ENCODE peak calls at places on chromosomes 7 and 10, in six cellular contexts. One of them, this sample, is unnamed.

GRCh38 chr7:128112781-128113221 is 81.6 kb upstream of the LRRC4 start:
- DNase-seq in BJ: no peak
- DNase-seq in hepatocyte: no peak
- DNase-seq in neural progenitor cell: no peak
- DNase-seq in lung: no peak
- DNase-seq in pancreas: no peak
- DNase-seq in this sample: no peak

GRCh38 chr10:71998840-71999194 is 34.6 kb downstream of the CHST3 start:
- DNase-seq in BJ: peak
- DNase-seq in hepatocyte: peak
- DNase-seq in neural progenitor cell: no peak
- DNase-seq in lung: no peak
- DNase-seq in pancreas: no peak
- DNase-seq in this sample: no peak

GRCh38 chr7:26900283-26900682 is 35.9 kb upstream of the SKAP2 start:
- DNase-seq in BJ: no peak
- DNase-seq in hepatocyte: no peak
- DNase-seq in neural progenitor cell: no peak
- DNase-seq in lung: no peak
- DNase-seq in pancreas: no peak
- DNase-seq in this sample: no peak

GRCh38 chr7:14351167-14351566 is 361.7 kb upstream of the ETV1 start:
- DNase-seq in BJ: no peak
- DNase-seq in hepatocyte: no peak
- DNase-seq in neural progenitor cell: peak
- DNase-seq in lung: no peak
- DNase-seq in pancreas: no peak
- DNase-seq in this sample: no peak

GRCh38 chr10:103812004-103812403 is 43.4 kb downstream of the SH3PXD2A start:
- DNase-seq in BJ: no peak
- DNase-seq in hepatocyte: peak
- DNase-seq in neural progenitor cell: no peak
- DNase-seq in lung: peak
- DNase-seq in pancreas: peak
- DNase-seq in this sample: no peak

GRCh38 chr7:151503902-151504714 is 15.6 kb downstream of the RHEB start:
- DNase-seq in BJ: peak
- DNase-seq in hepatocyte: peak
- DNase-seq in neural progenitor cell: no peak
- DNase-seq in lung: peak
- DNase-seq in pancreas: no peak
- DNase-seq in this sample: no peak

GRCh38 chr10:19788902-19789301 is 27.3 kb upstream of the PLXDC2 start:
- DNase-seq in BJ: no peak
- DNase-seq in hepatocyte: no peak
- DNase-seq in neural progenitor cell: no peak
- DNase-seq in lung: no peak
- DNase-seq in pancreas: no peak
- DNase-seq in this sample: no peak

GRCh38 chr7:42332605-42333222 is 95.7 kb upstream of the GLI3 start:
- DNase-seq in BJ: no peak
- DNase-seq in hepatocyte: no peak
- DNase-seq in neural progenitor cell: no peak
- DNase-seq in lung: no peak
- DNase-seq in pancreas: no peak
- DNase-seq in this sample: no peak

GRCh38 chr10:94112321-94112720 is 118.6 kb downstream of the PLCE1 start:
- DNase-seq in BJ: no peak
- DNase-seq in hepatocyte: no peak
- DNase-seq in neural progenitor cell: no peak
- DNase-seq in lung: no peak
- DNase-seq in pancreas: no peak
- DNase-seq in this sample: no peak

GRCh38 chr7:126368-126767 is 66.0 kb upstream of the FAM20C start:
- DNase-seq in BJ: no peak
- DNase-seq in hepatocyte: no peak
- DNase-seq in neural progenitor cell: no peak
- DNase-seq in lung: no peak
- DNase-seq in pancreas: no peak
- DNase-seq in this sample: no peak

GRCh38 chr10:69638642-69639041 is 8.6 kb downstream of the FAM241B start:
- DNase-seq in BJ: no peak
- DNase-seq in hepatocyte: no peak
- DNase-seq in neural progenitor cell: no peak
- DNase-seq in lung: no peak
- DNase-seq in pancreas: no peak
- DNase-seq in this sample: peak

GRCh38 chr10:46550076-46550790 is 6.2 kb downstream of the GPRIN2 start:
- DNase-seq in BJ: no peak
- DNase-seq in hepatocyte: no peak
- DNase-seq in neural progenitor cell: no peak
- DNase-seq in lung: peak
- DNase-seq in pancreas: peak
- DNase-seq in this sample: no peak

GRCh38 chr7:98265841-98266271 is 13.8 kb upstream of the TECPR1 start:
- DNase-seq in BJ: no peak
- DNase-seq in hepatocyte: no peak
- DNase-seq in neural progenitor cell: no peak
- DNase-seq in lung: no peak
- DNase-seq in pancreas: no peak
- DNase-seq in this sample: no peak

GRCh38 chr7:34445653-34446052 is 212.4 kb upstream of the NPSR1 start:
- DNase-seq in BJ: no peak
- DNase-seq in hepatocyte: no peak
- DNase-seq in neural progenitor cell: no peak
- DNase-seq in lung: no peak
- DNase-seq in pancreas: no peak
- DNase-seq in this sample: no peak

GRCh38 chr10:36880898-36881297 is 244.5 kb upstream of the ANKRD30A start:
- DNase-seq in BJ: no peak
- DNase-seq in hepatocyte: peak
- DNase-seq in neural progenitor cell: peak
- DNase-seq in lung: no peak
- DNase-seq in pancreas: no peak
- DNase-seq in this sample: no peak

GRCh38 chr7:25624001-25624400 is 395.7 kb upstream of the NPVF start:
- DNase-seq in BJ: no peak
- DNase-seq in hepatocyte: no peak
- DNase-seq in neural progenitor cell: no peak
- DNase-seq in lung: no peak
- DNase-seq in pancreas: no peak
- DNase-seq in this sample: no peak

GRCh38 chr7:131621652-131622051 is 65.2 kb upstream of the PODXL start:
- DNase-seq in BJ: no peak
- DNase-seq in hepatocyte: no peak
- DNase-seq in neural progenitor cell: no peak
- DNase-seq in lung: no peak
- DNase-seq in pancreas: no peak
- DNase-seq in this sample: no peak

GRCh38 chr7:127650842-127651555 is 995 bp upstream of the SND1 start:
- DNase-seq in BJ: no peak
- DNase-seq in hepatocyte: no peak
- DNase-seq in neural progenitor cell: peak
- DNase-seq in lung: no peak
- DNase-seq in pancreas: no peak
- DNase-seq in this sample: no peak

GRCh38 chr7:55532150-55532917 is 40.0 kb downstream of the VOPP1 start:
- DNase-seq in BJ: no peak
- DNase-seq in hepatocyte: no peak
- DNase-seq in neural progenitor cell: no peak
- DNase-seq in lung: no peak
- DNase-seq in pancreas: no peak
- DNase-seq in this sample: no peak

GRCh38 chr7:55533050-55533728 is 39.1 kb downstream of the VOPP1 start:
- DNase-seq in BJ: no peak
- DNase-seq in hepatocyte: no peak
- DNase-seq in neural progenitor cell: no peak
- DNase-seq in lung: no peak
- DNase-seq in pancreas: no peak
- DNase-seq in this sample: no peak

GRCh38 chr7:55534916-55535636 is 37.2 kb downstream of the VOPP1 start:
- DNase-seq in BJ: no peak
- DNase-seq in hepatocyte: no peak
- DNase-seq in neural progenitor cell: no peak
- DNase-seq in lung: no peak
- DNase-seq in pancreas: no peak
- DNase-seq in this sample: no peak

GRCh38 chr7:55534262-55534915 is 37.9 kb downstream of the VOPP1 start:
- DNase-seq in BJ: peak
- DNase-seq in hepatocyte: no peak
- DNase-seq in neural progenitor cell: no peak
- DNase-seq in lung: peak
- DNase-seq in pancreas: no peak
- DNase-seq in this sample: peak

DNA sequence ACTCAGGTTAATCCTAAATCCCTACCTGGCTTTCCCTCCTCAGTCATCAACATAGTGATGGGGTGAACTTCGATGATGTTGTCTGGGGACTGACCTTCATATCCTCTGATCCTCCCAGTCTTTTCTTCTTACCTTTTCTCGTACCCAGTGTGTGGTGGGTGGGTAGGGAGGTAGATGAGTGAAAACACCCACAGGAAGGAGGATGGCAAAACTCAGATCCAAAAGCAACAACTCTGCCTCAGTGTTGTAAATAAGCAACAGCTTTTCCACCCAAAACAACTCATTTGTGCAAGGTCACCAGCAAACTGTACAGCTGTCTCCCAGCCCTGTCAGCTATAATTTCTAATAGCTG is 38.6 kb downstream of the VOPP1 start:
- DNase-seq in BJ: no peak
- DNase-seq in hepatocyte: no peak
- DNase-seq in neural progenitor cell: no peak
- DNase-seq in lung: no peak
- DNase-seq in pancreas: no peak
- DNase-seq in this sample: no peak
- H3K4me3 ChIP-seq in BJ: no peak
- H3K4me3 ChIP-seq in hepatocyte: no peak
- H3K4me3 ChIP-seq in neural progenitor cell: no peak
- H3K4me3 ChIP-seq in lung: no peak
- H3K4me3 ChIP-seq in pancreas: no peak
- H3K4me3 ChIP-seq in this sample: no peak

DNA sequence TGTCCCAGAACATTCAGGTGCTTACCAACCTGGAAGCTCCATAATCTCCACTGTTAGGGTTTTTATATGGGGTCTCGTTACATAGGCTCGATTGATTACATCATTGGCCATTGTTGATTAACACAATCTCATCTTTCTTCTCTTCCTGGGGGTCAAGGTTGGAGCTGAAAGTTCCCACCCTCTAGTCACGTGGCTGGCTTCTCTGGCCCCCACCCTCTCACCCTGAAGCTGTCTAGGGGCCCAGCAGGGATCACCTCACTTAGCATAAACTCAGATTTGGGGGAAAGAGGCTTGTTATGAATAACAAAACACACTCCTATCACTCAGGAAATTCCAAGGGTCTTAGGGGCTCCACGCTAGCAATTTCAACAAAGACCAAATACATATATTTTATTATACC is 108.0 kb downstream of the COL26A1 start:
- DNase-seq in BJ: no peak
- DNase-seq in hepatocyte: no peak
- DNase-seq in neural progenitor cell: no peak
- DNase-seq in lung: no peak
- DNase-seq in pancreas: no peak
- DNase-seq in this sample: no peak
- H3K4me3 ChIP-seq in BJ: no peak
- H3K4me3 ChIP-seq in hepatocyte: no peak
- H3K4me3 ChIP-seq in neural progenitor cell: no peak
- H3K4me3 ChIP-seq in lung: no peak
- H3K4me3 ChIP-seq in pancreas: no peak
- H3K4me3 ChIP-seq in this sample: no peak

DNA sequence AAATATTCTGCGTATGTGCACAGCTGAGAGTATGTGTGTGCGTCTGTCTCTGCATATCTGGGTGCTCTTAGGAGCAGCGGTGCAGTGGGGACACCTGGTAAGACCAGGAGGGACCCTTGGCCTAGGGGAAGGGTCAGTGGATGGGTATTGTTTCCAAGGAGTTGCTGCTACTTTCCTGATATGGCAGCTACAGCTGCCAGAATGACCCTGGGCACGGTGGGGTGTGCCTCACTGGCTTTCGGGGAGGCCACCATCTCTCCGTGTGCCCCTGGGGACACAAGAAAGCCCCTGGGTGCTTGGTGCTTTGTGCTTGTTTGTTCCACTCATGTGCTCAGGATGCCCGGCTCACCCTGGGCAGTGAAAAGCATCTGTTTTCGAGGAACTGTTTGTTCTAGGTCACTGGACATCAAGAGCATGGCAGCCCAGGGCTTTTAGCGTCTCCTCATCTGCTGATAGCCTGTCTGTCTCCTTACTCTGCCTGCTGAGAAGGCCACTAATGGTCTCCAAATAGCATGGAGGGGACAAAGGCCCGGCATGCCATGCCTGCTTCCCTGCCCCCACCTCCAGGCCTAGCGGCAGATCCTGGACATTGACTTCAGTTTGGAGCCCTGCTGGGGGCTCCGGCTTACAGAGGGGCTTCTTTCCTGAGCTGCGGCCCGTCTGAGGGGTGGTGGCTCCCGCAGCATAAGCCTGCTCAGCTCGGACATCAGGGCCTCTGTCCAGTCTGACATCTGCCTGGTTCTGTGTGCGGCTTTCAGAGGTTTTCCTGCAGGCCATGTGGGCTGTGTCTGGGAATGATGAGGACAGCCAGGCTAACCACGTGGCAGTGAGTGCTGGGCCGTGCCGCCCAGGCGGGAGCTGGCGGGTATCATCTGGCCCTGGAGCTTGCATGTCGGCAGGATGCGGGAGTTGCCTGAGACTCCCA is 8.9 kb downstream of the PFKFB3 start:
- DNase-seq in BJ: no peak
- DNase-seq in hepatocyte: peak
- DNase-seq in neural progenitor cell: peak
- DNase-seq in lung: no peak
- DNase-seq in pancreas: peak
- DNase-seq in this sample: peak
- H3K4me3 ChIP-seq in BJ: no peak
- H3K4me3 ChIP-seq in hepatocyte: no peak
- H3K4me3 ChIP-seq in neural progenitor cell: peak
- H3K4me3 ChIP-seq in lung: no peak
- H3K4me3 ChIP-seq in pancreas: no peak
- H3K4me3 ChIP-seq in this sample: no peak

DNA sequence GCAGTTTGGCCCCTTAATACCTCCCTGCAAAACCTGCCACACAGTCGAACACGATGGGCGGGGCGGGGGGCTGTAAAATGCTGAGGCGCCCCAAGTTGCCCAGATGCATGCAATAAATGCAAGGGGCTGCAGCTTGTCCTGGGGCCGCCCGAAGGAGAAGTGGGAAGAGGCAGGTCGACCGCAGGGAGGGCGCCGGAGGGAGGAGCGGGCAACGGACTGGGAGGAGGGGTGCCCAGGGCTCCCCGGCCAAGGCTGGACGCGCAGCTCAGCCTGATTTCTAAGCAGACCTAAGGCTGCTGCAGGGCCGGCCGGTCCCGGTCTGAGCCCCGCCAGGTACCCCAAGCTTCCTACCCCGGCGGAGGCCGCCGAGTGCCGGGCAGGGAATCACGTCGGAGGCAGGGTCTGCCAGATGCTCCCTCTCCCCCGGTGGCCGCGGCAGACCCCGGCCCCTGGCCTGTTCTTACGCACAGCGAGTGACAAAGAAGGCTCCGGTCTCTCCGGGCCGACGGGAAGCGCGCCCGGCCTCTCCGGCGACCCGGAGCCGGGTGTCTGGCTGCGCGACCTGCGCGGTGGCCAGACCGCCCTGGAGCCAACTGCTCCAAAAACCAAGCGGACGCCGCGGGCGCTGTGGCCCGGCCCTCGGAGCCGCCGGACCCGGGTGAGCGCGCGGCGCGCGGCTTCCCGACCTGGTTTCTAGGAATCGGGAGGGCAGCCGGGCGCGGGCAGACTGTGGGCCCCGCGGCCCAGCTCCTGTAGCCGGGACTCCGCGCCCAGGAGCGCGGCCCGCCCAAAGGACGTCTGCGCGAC is 740 bp upstream of the EBF3 start:
- DNase-seq in BJ: no peak
- DNase-seq in hepatocyte: no peak
- DNase-seq in neural progenitor cell: peak
- DNase-seq in lung: no peak
- DNase-seq in pancreas: peak
- DNase-seq in this sample: no peak
- H3K4me3 ChIP-seq in BJ: peak
- H3K4me3 ChIP-seq in hepatocyte: no peak
- H3K4me3 ChIP-seq in neural progenitor cell: peak
- H3K4me3 ChIP-seq in lung: no peak
- H3K4me3 ChIP-seq in pancreas: peak
- H3K4me3 ChIP-seq in this sample: no peak